ENCODE peak calls at places on chromosomes 2 and 18, in ten cellular contexts. E is astrocyte; U is B cell; W is G401; P is AG09309; I is NAMALWA; Y is activated T-cell treated with anti-CD3 and anti-CD28 coated beads, Interleukin-2, amount 50 U/mL, for 72 hours; T is activated naive CD8-positive, alpha-beta T cell treated with anti-CD3 and anti-CD28 coated beads, Interleukin-2, amount 50 U/mL, for 16 hours; O is M059J; B is activated T-helper 1 cell treated with anti-CD3 and anti-CD28 coated beads, Interleukin-12 subunit alpha, Interleukin-12 subunit beta, Interleukin-2, Interleukin-4 antibody, amounts not matched to agents 30 ng/mL and 10 ng/mL and 1 ng/mL, durations not matched to agents 14 hours and 24 hours and 36 hours. Z is an unnamed sample.

GRCh38 chr2:241068942-241069810 is 32.9 kb downstream of the MTERF4 start:
- DNase-seq in E (no peak), U (no peak), W (no peak), P (no peak), I (no peak), Y (no peak), T (no peak), O (no peak), B (no peak), Z (no peak)

GRCh38 chr2:108119026-108119425 is 120.7 kb upstream of the SULT1C3 start:
- DNase-seq in E (no peak), U (no peak), W (no peak), P (no peak), I (no peak), Y (no peak), T (no peak), O (no peak), B (no peak), Z (no peak)

GRCh38 chr2:49332415-49332814 is 178.1 kb upstream of the FSHR start:
- DNase-seq in E (no peak), U (no peak), W (peak), P (no peak), I (no peak), Y (no peak), T (no peak), O (no peak), B (no peak), Z (no peak)

GRCh38 chr2:241801611-241802420 is 7.2 kb upstream of the NEU4 start:
- DNase-seq in E (no peak), U (no peak), W (no peak), P (no peak), I (no peak), Y (no peak), T (no peak), O (no peak), B (no peak), Z (peak)

GRCh38 chr2:179951680-179952079 is 55.4 kb downstream of the CWC22 start:
- DNase-seq in E (no peak), U (no peak), W (no peak), P (no peak), I (no peak), Y (no peak), T (no peak), O (no peak), B (no peak), Z (peak)

GRCh38 chr2:209113030-209113429 is 310.8 kb upstream of the MAP2 start:
- DNase-seq in E (no peak), U (no peak), W (no peak), P (no peak), I (no peak), Y (no peak), T (no peak), O (no peak), B (no peak), Z (no peak)

GRCh38 chr2:25257931-25258771 is 83.6 kb downstream of the DNMT3A start:
- DNase-seq in E (no peak), U (no peak), W (peak), P (no peak), I (no peak), Y (no peak), T (no peak), O (no peak), B (no peak), Z (no peak)

GRCh38 chr2:203636896-203637818 is 69.3 kb upstream of the CD28 start:
- DNase-seq in E (no peak), U (no peak), W (no peak), P (peak), I (no peak), Y (peak), T (no peak), O (peak), B (no peak), Z (no peak)

GRCh38 chr18:10285283-10285640 is 169.2 kb upstream of the APCDD1 start:
- DNase-seq in E (no peak), U (peak), W (no peak), P (no peak), I (no peak), Y (no peak), T (no peak), O (no peak), B (no peak), Z (no peak)